ENCODE peak calls at places on chromosomes 13 and 19, in six cellular contexts. One of them, this sample, is unnamed.
A peak's percentile ranks its signal among the peaks of the same experiment; 100 is the strongest.

GRCh38 chr13:108270442-108270841 is 924 bp downstream of the TNFSF13B start:
- DNase-seq in neural progenitor cell: no peak
- DNase-seq in fibroblast of pulmonary artery: no peak
- DNase-seq in WERI-Rb-1: no peak
- DNase-seq in endodermal cell: no peak
- DNase-seq in heart right ventricle: no peak
- DNase-seq in this sample: no peak

GRCh38 chr13:19742651-19743050 is 40.1 kb downstream of the PSPC1 start:
- DNase-seq in neural progenitor cell: no peak
- DNase-seq in endodermal cell: no peak
- DNase-seq in heart right ventricle: no peak
- DNase-seq in fibroblast of pulmonary artery: no peak
- DNase-seq in WERI-Rb-1: no peak
- DNase-seq in this sample: no peak

GRCh38 chr13:23574421-23574820 is 4.2 kb downstream of the TNFRSF19 start:
- DNase-seq in WERI-Rb-1: peak; percentile 54
- DNase-seq in endodermal cell: no peak
- DNase-seq in heart right ventricle: no peak
- DNase-seq in fibroblast of pulmonary artery: no peak
- DNase-seq in neural progenitor cell: no peak
- DNase-seq in this sample: no peak

GRCh38 chr19:34983786-34984185 is 16.3 kb upstream of the GRAMD1A start:
- DNase-seq in endodermal cell: no peak
- DNase-seq in WERI-Rb-1: no peak
- DNase-seq in heart right ventricle: no peak
- DNase-seq in fibroblast of pulmonary artery: no peak
- DNase-seq in neural progenitor cell: no peak
- DNase-seq in this sample: no peak

GRCh38 chr19:56333506-56333905 is 18.9 kb upstream of the ZSCAN5A start:
- DNase-seq in neural progenitor cell: peak; percentile 48
- DNase-seq in fibroblast of pulmonary artery: peak; percentile 80
- DNase-seq in heart right ventricle: peak; percentile 26
- DNase-seq in endodermal cell: peak; percentile 65
- DNase-seq in WERI-Rb-1: peak; percentile 46
- DNase-seq in this sample: peak; percentile 65

GRCh38 chr19:51219307-51219706 is 5.6 kb upstream of the CD33 start:
- DNase-seq in WERI-Rb-1: no peak
- DNase-seq in heart right ventricle: no peak
- DNase-seq in endodermal cell: no peak
- DNase-seq in neural progenitor cell: no peak
- DNase-seq in fibroblast of pulmonary artery: no peak
- DNase-seq in this sample: no peak

GRCh38 chr13:110017379-110017778 is 231.0 kb upstream of the IRS2 start:
- DNase-seq in WERI-Rb-1: no peak
- DNase-seq in endodermal cell: peak; percentile 80
- DNase-seq in fibroblast of pulmonary artery: peak; percentile 92
- DNase-seq in heart right ventricle: no peak
- DNase-seq in neural progenitor cell: no peak
- DNase-seq in this sample: peak; percentile 92

GRCh38 chr13:65841156-65841555 is 1389.0 kb downstream of the PCDH9 start:
- DNase-seq in neural progenitor cell: no peak
- DNase-seq in fibroblast of pulmonary artery: peak; percentile 4
- DNase-seq in endodermal cell: no peak
- DNase-seq in heart right ventricle: no peak
- DNase-seq in WERI-Rb-1: no peak
- DNase-seq in this sample: no peak

GRCh38 chr13:86856996-86857395 is 814.2 kb upstream of the SLITRK5 start:
- DNase-seq in heart right ventricle: no peak
- DNase-seq in endodermal cell: no peak
- DNase-seq in fibroblast of pulmonary artery: no peak
- DNase-seq in neural progenitor cell: no peak
- DNase-seq in WERI-Rb-1: no peak
- DNase-seq in this sample: no peak

GRCh38 chr13:89407357-89407756 is 1736.2 kb downstream of the SLITRK5 start:
- DNase-seq in WERI-Rb-1: no peak
- DNase-seq in neural progenitor cell: no peak
- DNase-seq in fibroblast of pulmonary artery: no peak
- DNase-seq in endodermal cell: no peak
- DNase-seq in heart right ventricle: no peak
- DNase-seq in this sample: no peak

GRCh38 chr19:43754562-43755255 is at the start of gene SMG9:
- DNase-seq in WERI-Rb-1: peak; percentile 98
- DNase-seq in fibroblast of pulmonary artery: peak; percentile 98
- DNase-seq in neural progenitor cell: peak; percentile 100
- DNase-seq in heart right ventricle: peak; percentile 98
- DNase-seq in endodermal cell: peak; percentile 99
- DNase-seq in this sample: peak; percentile 96

GRCh38 chr13:26300140-26300539 is 46.2 kb downstream of the CDK8 start:
- DNase-seq in heart right ventricle: no peak
- DNase-seq in neural progenitor cell: no peak
- DNase-seq in endodermal cell: no peak
- DNase-seq in fibroblast of pulmonary artery: peak; percentile 50
- DNase-seq in WERI-Rb-1: no peak
- DNase-seq in this sample: peak; percentile 31

GRCh38 chr19:22619371-22619770 is 14.8 kb upstream of the ZNF492 start:
- DNase-seq in neural progenitor cell: no peak
- DNase-seq in fibroblast of pulmonary artery: no peak
- DNase-seq in WERI-Rb-1: no peak
- DNase-seq in endodermal cell: no peak
- DNase-seq in heart right ventricle: peak; percentile 42
- DNase-seq in this sample: no peak

GRCh38 chr19:50647879-50648615 is 1.2 kb upstream of the C19orf81 start:
- DNase-seq in fibroblast of pulmonary artery: no peak
- DNase-seq in heart right ventricle: no peak
- DNase-seq in neural progenitor cell: no peak
- DNase-seq in endodermal cell: no peak
- DNase-seq in WERI-Rb-1: no peak
- DNase-seq in this sample: no peak

GRCh38 chr19:13366529-13367143 is 139.6 kb downstream of the CACNA1A start:
- DNase-seq in neural progenitor cell: peak; percentile 51
- DNase-seq in endodermal cell: peak; percentile 68
- DNase-seq in heart right ventricle: no peak
- DNase-seq in fibroblast of pulmonary artery: peak; percentile 54
- DNase-seq in WERI-Rb-1: no peak
- DNase-seq in this sample: peak; percentile 25

GRCh38 chr19:13963603-13964105 is 11.3 kb downstream of the DCAF15 start:
- DNase-seq in WERI-Rb-1: no peak
- DNase-seq in neural progenitor cell: no peak
- DNase-seq in fibroblast of pulmonary artery: no peak
- DNase-seq in endodermal cell: peak; percentile 72
- DNase-seq in heart right ventricle: no peak
- DNase-seq in this sample: no peak

GRCh38 chr13:22091222-22091970 is 420.5 kb downstream of the FGF9 start:
- DNase-seq in neural progenitor cell: no peak
- DNase-seq in WERI-Rb-1: no peak
- DNase-seq in endodermal cell: no peak
- DNase-seq in heart right ventricle: no peak
- DNase-seq in fibroblast of pulmonary artery: no peak
- DNase-seq in this sample: peak; percentile 86

GRCh38 chr19:14482112-14482941 is 7.2 kb upstream of the PTGER1 start:
- DNase-seq in neural progenitor cell: no peak
- DNase-seq in WERI-Rb-1: no peak
- DNase-seq in endodermal cell: no peak
- DNase-seq in fibroblast of pulmonary artery: no peak
- DNase-seq in heart right ventricle: no peak
- DNase-seq in this sample: no peak

GRCh38 chr13:98326274-98326673 is 149.2 kb upstream of the RNF113B start:
- DNase-seq in heart right ventricle: no peak
- DNase-seq in fibroblast of pulmonary artery: no peak
- DNase-seq in neural progenitor cell: no peak
- DNase-seq in WERI-Rb-1: no peak
- DNase-seq in endodermal cell: no peak
- DNase-seq in this sample: no peak

GRCh38 chr19:47407417-47407774 is 11.9 kb downstream of the MEIS3 start:
- DNase-seq in endodermal cell: no peak
- DNase-seq in WERI-Rb-1: no peak
- DNase-seq in heart right ventricle: no peak
- DNase-seq in fibroblast of pulmonary artery: no peak
- DNase-seq in neural progenitor cell: no peak
- DNase-seq in this sample: no peak

GRCh38 chr19:43450545-43450997 is 14.8 kb downstream of the LYPD3 start:
- DNase-seq in neural progenitor cell: no peak
- DNase-seq in heart right ventricle: no peak
- DNase-seq in endodermal cell: no peak
- DNase-seq in fibroblast of pulmonary artery: peak; percentile 68
- DNase-seq in WERI-Rb-1: no peak
- DNase-seq in this sample: peak; percentile 88

GRCh38 chr19:3364501-3364858 is 1.9 kb upstream of the NFIC start:
- DNase-seq in fibroblast of pulmonary artery: no peak
- DNase-seq in heart right ventricle: no peak
- DNase-seq in endodermal cell: no peak
- DNase-seq in neural progenitor cell: no peak
- DNase-seq in WERI-Rb-1: no peak
- DNase-seq in this sample: no peak

GRCh38 chr19:3366104-3366760 is at the start of gene NFIC:
- DNase-seq in neural progenitor cell: peak; percentile 54
- DNase-seq in heart right ventricle: peak; percentile 83
- DNase-seq in endodermal cell: peak; percentile 74
- DNase-seq in fibroblast of pulmonary artery: peak; percentile 87
- DNase-seq in WERI-Rb-1: peak; percentile 77
- DNase-seq in this sample: peak; percentile 88

GRCh38 chr19:3363841-3364500 is 2.4 kb upstream of the NFIC start:
- DNase-seq in endodermal cell: peak; percentile 41
- DNase-seq in heart right ventricle: no peak
- DNase-seq in neural progenitor cell: no peak
- DNase-seq in fibroblast of pulmonary artery: no peak
- DNase-seq in WERI-Rb-1: no peak
- DNase-seq in this sample: no peak

GRCh38 chr19:3365447-3366103 is 808 bp upstream of the NFIC start:
- DNase-seq in heart right ventricle: peak; percentile 74
- DNase-seq in neural progenitor cell: no peak
- DNase-seq in WERI-Rb-1: peak; percentile 64
- DNase-seq in fibroblast of pulmonary artery: peak; percentile 71
- DNase-seq in endodermal cell: no peak
- DNase-seq in this sample: peak; percentile 64

GRCh38 chr19:3365093-3365446 is 1.3 kb upstream of the NFIC start:
- DNase-seq in endodermal cell: no peak
- DNase-seq in fibroblast of pulmonary artery: no peak
- DNase-seq in neural progenitor cell: no peak
- DNase-seq in heart right ventricle: no peak
- DNase-seq in WERI-Rb-1: no peak
- DNase-seq in this sample: no peak
- TF ChIP-seq CTCF in endodermal cell: no peak
- TF ChIP-seq CTCF in fibroblast of pulmonary artery: no peak
- TF ChIP-seq CTCF in neural progenitor cell: no peak
- TF ChIP-seq CTCF in heart right ventricle: no peak
- TF ChIP-seq CTCF in WERI-Rb-1: no peak
- TF ChIP-seq CTCF in this sample: no peak

DNA sequence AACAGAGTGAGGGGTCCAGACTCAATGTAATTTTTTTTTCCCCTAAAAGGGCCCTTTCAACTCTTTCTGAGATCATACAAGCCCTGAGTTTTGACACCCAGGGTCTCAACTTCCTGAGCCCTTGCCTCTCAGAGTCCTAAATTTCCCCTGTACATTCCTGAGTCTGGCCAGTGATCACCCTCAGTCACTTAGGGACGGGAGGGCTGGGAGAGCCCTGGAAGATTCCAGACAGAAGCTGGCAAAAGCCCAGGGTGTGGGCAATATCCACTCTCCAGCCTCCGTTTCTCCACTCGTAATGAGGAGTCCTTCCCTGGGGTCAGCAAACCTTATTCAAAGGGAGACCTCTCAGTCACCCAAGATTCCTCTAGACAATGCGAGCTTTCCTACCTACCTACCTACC is 1.6 kb downstream of the PPP1R13L start:
- DNase-seq in endodermal cell: no peak
- DNase-seq in WERI-Rb-1: no peak
- DNase-seq in heart right ventricle: no peak
- DNase-seq in neural progenitor cell: no peak
- DNase-seq in fibroblast of pulmonary artery: no peak
- DNase-seq in this sample: no peak
- H3K4me3 ChIP-seq in endodermal cell: peak overlapping the region; percentile 91
- H3K4me3 ChIP-seq in WERI-Rb-1: peak overlapping the region; percentile 95
- H3K4me3 ChIP-seq in heart right ventricle: peak overlapping the region; percentile 62
- H3K4me3 ChIP-seq in neural progenitor cell: no peak overlapping the region
- H3K4me3 ChIP-seq in fibroblast of pulmonary artery: peak overlapping the region; percentile 76
- H3K4me3 ChIP-seq in this sample: peak overlapping the region; percentile 90

GRCh38 chr19:55160986-55161365 is 3.4 kb upstream of the TNNI3 start:
- DNase-seq in heart right ventricle: no peak
- DNase-seq in fibroblast of pulmonary artery: no peak
- DNase-seq in WERI-Rb-1: no peak
- DNase-seq in endodermal cell: no peak
- DNase-seq in neural progenitor cell: no peak
- DNase-seq in this sample: no peak

GRCh38 chr19:55166530-55167268 is at the start of gene DNAAF3:
- DNase-seq in heart right ventricle: peak; percentile 94
- DNase-seq in neural progenitor cell: peak; percentile 99
- DNase-seq in endodermal cell: peak; percentile 99
- DNase-seq in WERI-Rb-1: peak; percentile 98
- DNase-seq in fibroblast of pulmonary artery: peak; percentile 99
- DNase-seq in this sample: peak; percentile 96

GRCh38 chr19:55169136-55169535 is 2.7 kb upstream of the DNAAF3 start:
- DNase-seq in fibroblast of pulmonary artery: no peak
- DNase-seq in WERI-Rb-1: no peak
- DNase-seq in neural progenitor cell: no peak
- DNase-seq in endodermal cell: no peak
- DNase-seq in heart right ventricle: no peak
- DNase-seq in this sample: no peak

GRCh38 chr19:55161571-55162322 is 4.2 kb upstream of the TNNI3 start:
- DNase-seq in WERI-Rb-1: no peak
- DNase-seq in fibroblast of pulmonary artery: no peak
- DNase-seq in neural progenitor cell: no peak
- DNase-seq in endodermal cell: peak; percentile 65
- DNase-seq in heart right ventricle: no peak
- DNase-seq in this sample: no peak

GRCh38 chr19:55165952-55166529 is 372 bp downstream of the DNAAF3 start:
- DNase-seq in fibroblast of pulmonary artery: peak; percentile 84
- DNase-seq in endodermal cell: peak; percentile 95
- DNase-seq in neural progenitor cell: peak; percentile 97
- DNase-seq in heart right ventricle: peak; percentile 70
- DNase-seq in WERI-Rb-1: peak; percentile 90
- DNase-seq in this sample: peak; percentile 74
- TF ChIP-seq CTCF in fibroblast of pulmonary artery: peak; percentile 68
- TF ChIP-seq CTCF in endodermal cell: peak; percentile 90
- TF ChIP-seq CTCF in neural progenitor cell: peak; percentile 86
- TF ChIP-seq CTCF in heart right ventricle: peak; percentile 35
- TF ChIP-seq CTCF in WERI-Rb-1: peak; percentile 75
- TF ChIP-seq CTCF in this sample: peak; percentile 56

GRCh38 chr19:33290956-33291622 is 11.2 kb downstream of the CEBPA start:
- DNase-seq in neural progenitor cell: no peak
- DNase-seq in fibroblast of pulmonary artery: no peak
- DNase-seq in endodermal cell: no peak
- DNase-seq in WERI-Rb-1: no peak
- DNase-seq in heart right ventricle: no peak
- DNase-seq in this sample: no peak

GRCh38 chr19:33294058-33294798 is 8.1 kb downstream of the CEBPA start:
- DNase-seq in fibroblast of pulmonary artery: no peak
- DNase-seq in neural progenitor cell: no peak
- DNase-seq in heart right ventricle: no peak
- DNase-seq in endodermal cell: no peak
- DNase-seq in WERI-Rb-1: no peak
- DNase-seq in this sample: no peak

GRCh38 chr19:33291623-33292534 is 10.5 kb downstream of the CEBPA start:
- DNase-seq in WERI-Rb-1: no peak
- DNase-seq in endodermal cell: no peak
- DNase-seq in neural progenitor cell: no peak
- DNase-seq in fibroblast of pulmonary artery: no peak
- DNase-seq in heart right ventricle: no peak
- DNase-seq in this sample: no peak

GRCh38 chr19:33293255-33294057 is 8.9 kb downstream of the CEBPA start:
- DNase-seq in heart right ventricle: no peak
- DNase-seq in WERI-Rb-1: peak; percentile 35
- DNase-seq in endodermal cell: no peak
- DNase-seq in fibroblast of pulmonary artery: peak; percentile 64
- DNase-seq in neural progenitor cell: no peak
- DNase-seq in this sample: peak; percentile 79

GRCh38 chr19:33292595-33293254 is 9.6 kb downstream of the CEBPA start:
- DNase-seq in neural progenitor cell: no peak
- DNase-seq in endodermal cell: no peak
- DNase-seq in WERI-Rb-1: peak; percentile 34
- DNase-seq in fibroblast of pulmonary artery: no peak
- DNase-seq in heart right ventricle: no peak
- DNase-seq in this sample: peak; percentile 66
- H3K4me3 ChIP-seq in neural progenitor cell: no peak overlapping the region
- H3K4me3 ChIP-seq in endodermal cell: no peak overlapping the region
- H3K4me3 ChIP-seq in WERI-Rb-1: no peak overlapping the region
- H3K4me3 ChIP-seq in fibroblast of pulmonary artery: no peak overlapping the region
- H3K4me3 ChIP-seq in heart right ventricle: no peak overlapping the region
- H3K4me3 ChIP-seq in this sample: peak overlapping the region; percentile 44